ENCODE peak calls at places on chromosomes 7 and 10, in nine cellular contexts. K is GM12865, R is neural progenitor cell, U is WTC11, W is nephron progenitor cell, Y is uterus, H is SK-N-SH, I is stomach, P is AG09309. L is an unnamed sample.

GRCh38 chr7:128713794-128714193 is 25.4 kb upstream of the CALU start:
- DNase-seq in K (no peak), R (no peak), U (no peak), W (no peak), Y (no peak), H (no peak), I (no peak), P (no peak), L (no peak)

GRCh38 chr7:28419717-28420116 is 7.4 kb downstream of the CREB5 start:
- DNase-seq in K (no peak), R (no peak), U (no peak), W (no peak), Y (no peak), H (no peak), I (no peak), P (peak; percentile 61), L (no peak)

GRCh38 chr10:111116211-111116610 is 39.4 kb downstream of the ADRA2A start:
- DNase-seq in K (no peak), R (no peak), U (no peak), W (no peak), Y (no peak), H (no peak), I (no peak), P (no peak), L (no peak)

GRCh38 chr10:103890194-103890658 is 27.8 kb downstream of the STN1 start:
- DNase-seq in K (no peak), R (no peak), U (no peak), W (no peak), Y (no peak), H (no peak), I (peak; percentile 76), P (no peak), L (no peak)

GRCh38 chr10:50416181-50416824 is 165.0 kb upstream of the ASAH2 start:
- DNase-seq in K (peak; percentile 40), R (no peak), U (no peak), W (no peak), Y (no peak), H (peak; percentile 17), I (no peak), P (no peak), L (no peak)

GRCh38 chr7:101066141-101066857 is 19.0 kb upstream of the TRIM56 start:
- DNase-seq in K (no peak), R (peak; percentile 48), U (no peak), W (peak; percentile 40), Y (no peak), H (no peak), I (no peak), P (no peak), L (no peak)

GRCh38 chr10:92119340-92119739 is 171.5 kb downstream of the CPEB3 start:
- DNase-seq in K (no peak), R (no peak), U (no peak), W (no peak), Y (no peak), H (no peak), I (no peak), P (no peak), L (no peak)

GRCh38 chr10:51321968-51322367 is 247.7 kb downstream of the PRKG1 start:
- DNase-seq in K (no peak), R (no peak), U (no peak), W (no peak), Y (no peak), H (peak; percentile 13), I (no peak), P (peak; percentile 43), L (no peak)

GRCh38 chr7:127365957-127366315 is 26.6 kb downstream of the ZNF800 start:
- DNase-seq in K (no peak), R (no peak), U (no peak), W (no peak), Y (no peak), H (no peak), I (no peak), P (no peak), L (no peak)

GRCh38 chr10:132994371-132994796 is 52.0 kb upstream of the CFAP46 start:
- DNase-seq in K (no peak), R (peak; percentile 22), U (no peak), W (no peak), Y (no peak), H (no peak), I (no peak), P (no peak), L (no peak)

GRCh38 chr10:132774905-132775863 is 10.8 kb downstream of the NKX6-2 start:
- DNase-seq in K (no peak), R (no peak), U (no peak), W (no peak), Y (no peak), H (no peak), I (peak; percentile 96), P (no peak), L (no peak)

GRCh38 chr10:124165827-124166226 is 72.4 kb upstream of the CHST15 start:
- DNase-seq in K (no peak), R (no peak), U (no peak), W (no peak), Y (no peak), H (no peak), I (no peak), P (no peak), L (no peak)

GRCh38 chr10:52465202-52465601 is 151.1 kb downstream of the DKK1 start:
- DNase-seq in K (no peak), R (no peak), U (no peak), W (no peak), Y (no peak), H (no peak), I (no peak), P (no peak), L (no peak)

GRCh38 chr10:122128357-122128756 is 139.4 kb downstream of the TACC2 start:
- DNase-seq in K (no peak), R (no peak), U (no peak), W (no peak), Y (peak; percentile 79), H (no peak), I (peak; percentile 44), P (no peak), L (no peak)

GRCh38 chr7:106039486-106040060 is 72.5 kb downstream of the SYPL1 start:
- DNase-seq in K (no peak), R (peak; percentile 62), U (peak; percentile 65), W (peak; percentile 27), Y (peak; percentile 85), H (no peak), I (no peak), P (peak; percentile 67), L (no peak)

GRCh38 chr7:158494643-158495042 is 93.0 kb downstream of the PTPRN2 start:
- DNase-seq in K (no peak), R (no peak), U (no peak), W (no peak), Y (no peak), H (no peak), I (no peak), P (no peak), L (no peak)

GRCh38 chr7:107878636-107879035 is 12.3 kb upstream of the DLD start:
- DNase-seq in K (no peak), R (no peak), U (no peak), W (no peak), Y (no peak), H (no peak), I (no peak), P (no peak), L (no peak)

GRCh38 chr10:13001041-13001886 is at the start of gene CCDC3:
- DNase-seq in K (no peak), R (peak; percentile 61), U (peak; percentile 61), W (peak; percentile 68), Y (peak; percentile 22), H (peak; percentile 88), I (no peak), P (no peak), L (no peak)

DNA sequence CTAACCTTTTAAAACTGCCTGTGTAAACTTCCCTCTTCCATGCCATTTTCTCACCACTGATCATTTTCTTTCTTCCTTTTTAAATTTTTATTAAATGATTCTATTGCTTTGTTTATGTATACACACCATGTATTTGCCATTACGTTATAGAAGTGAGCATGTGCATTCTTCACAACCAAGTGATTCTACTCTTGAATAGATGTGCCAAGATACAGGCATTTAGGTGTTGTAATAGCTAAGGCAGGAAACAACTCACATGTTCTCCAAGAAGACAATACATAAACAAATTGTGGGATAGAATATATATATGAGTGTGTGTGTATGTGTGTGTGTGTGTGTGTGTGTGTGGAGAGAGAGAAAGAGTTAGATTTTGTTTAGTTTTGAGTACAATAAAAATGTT is 202.6 kb upstream of the SEMA3E start:
- DNase-seq in K (no peak), R (no peak), U (no peak), W (no peak), Y (no peak), H (no peak), I (no peak), P (no peak), L (no peak)
- TF ChIP-seq CTCF in K (no peak), R (no peak), U (no peak), W (no peak), Y (no peak), H (no peak), I (no peak), P (no peak), L (no peak)

GRCh38 chr7:1279041-1279440 is 46.4 kb downstream of the UNCX start:
- DNase-seq in K (no peak), R (no peak), U (peak; percentile 4), W (no peak), Y (no peak), H (no peak), I (no peak), P (no peak), L (no peak)
- TF ChIP-seq CTCF in K (no peak), R (no peak), U (no peak), W (no peak), Y (no peak), H (no peak), I (no peak), P (no peak), L (no peak)

DNA sequence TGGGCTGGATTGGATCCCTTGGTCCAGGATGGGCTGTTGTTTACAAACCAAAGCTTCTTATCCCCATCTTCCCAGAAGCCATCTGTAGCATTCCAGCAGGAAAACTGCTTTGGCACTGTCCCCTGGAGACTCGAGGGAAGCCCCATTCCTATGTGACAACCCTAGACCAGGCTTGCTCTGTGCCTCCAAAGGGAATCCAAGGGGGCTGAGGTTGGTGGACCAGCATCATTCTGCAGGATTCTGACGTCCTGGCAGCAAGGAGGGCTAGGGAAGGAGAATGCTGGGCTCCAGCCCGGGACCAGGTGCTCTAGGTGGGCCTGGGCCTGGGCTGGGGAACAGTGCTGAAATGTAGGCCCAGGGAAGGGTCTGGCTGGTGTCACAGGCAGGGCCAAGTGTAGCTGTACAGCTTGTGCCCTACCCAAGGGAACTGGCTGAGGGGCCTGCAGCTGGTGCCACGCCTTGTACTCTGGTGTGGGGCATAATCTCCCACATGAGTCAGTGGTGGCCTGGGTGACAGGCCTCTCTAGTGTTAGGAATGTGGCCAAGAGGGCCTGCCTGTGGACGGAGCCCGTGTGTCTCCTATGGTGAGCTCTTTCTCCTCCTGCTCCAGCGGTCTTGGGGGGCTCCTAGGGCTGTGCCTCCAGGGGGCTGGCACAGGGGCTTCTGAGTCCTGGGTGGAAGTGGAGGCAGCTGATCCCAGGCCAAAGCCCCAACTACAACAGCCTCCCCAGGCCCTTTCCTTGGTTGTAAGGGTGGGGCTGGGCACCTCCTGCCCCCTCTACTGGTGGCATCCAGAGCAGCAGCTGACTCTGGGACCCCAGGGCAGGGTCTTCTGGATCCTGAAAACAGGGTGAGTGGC is 25.2 kb downstream of the TRIM8 start:
- DNase-seq in K (no peak), R (peak; percentile 48), U (peak; percentile 56), W (peak; percentile 28), Y (no peak), H (peak; percentile 76), I (peak; percentile 82), P (no peak), L (no peak)
- TF ChIP-seq CTCF in K (peak; percentile 65), R (peak; percentile 60), U (peak; percentile 55), W (no peak), Y (no peak), H (peak; percentile 65), I (no peak), P (no peak), L (peak; percentile 30)

GRCh38 chr10:85222300-85222699 is 893.9 kb downstream of the CCSER2 start:
- DNase-seq in K (no peak), R (no peak), U (no peak), W (no peak), Y (no peak), H (no peak), I (no peak), P (no peak), L (no peak)
- TF ChIP-seq CTCF in K (no peak), R (peak; percentile 15), U (no peak), W (no peak), Y (no peak), H (no peak), I (no peak), P (no peak), L (no peak)